ENCODE peak calls at places on chromosomes 4 and X, in six cellular contexts. One of them, this sample, is unnamed.

GRCh38 chr4:173990126-173990878 is 293.2 kb downstream of the FBXO8 start:
- DNase-seq in K562: no peak
- DNase-seq in H1: peak; percentile 17
- DNase-seq in HepG2: peak; percentile 15
- DNase-seq in GM12891: no peak
- DNase-seq in GM12878: no peak
- DNase-seq in this sample: no peak

GRCh38 chrX:40157228-40158035 is 59.7 kb upstream of the BCOR start:
- DNase-seq in HepG2: no peak
- DNase-seq in GM12891: no peak
- DNase-seq in GM12878: no peak
- DNase-seq in K562: no peak
- DNase-seq in H1: no peak
- DNase-seq in this sample: no peak

GRCh38 chrX:67922950-67923349 is 379.1 kb downstream of the AR start:
- DNase-seq in K562: no peak
- DNase-seq in GM12878: no peak
- DNase-seq in HepG2: no peak
- DNase-seq in GM12891: no peak
- DNase-seq in H1: no peak
- DNase-seq in this sample: no peak

GRCh38 chr4:39103291-39103690 is 41.3 kb downstream of the KLHL5 start:
- DNase-seq in K562: no peak
- DNase-seq in HepG2: no peak
- DNase-seq in GM12891: no peak
- DNase-seq in GM12878: no peak
- DNase-seq in H1: no peak
- DNase-seq in this sample: no peak

GRCh38 chr4:99885063-99885664 is 9.1 kb downstream of the LAMTOR3 start:
- DNase-seq in GM12891: no peak
- DNase-seq in HepG2: peak; percentile 21
- DNase-seq in GM12878: no peak
- DNase-seq in H1: no peak
- DNase-seq in K562: peak; percentile 27
- DNase-seq in this sample: no peak

GRCh38 chr4:150253416-150253815 is 175.2 kb downstream of the DCLK2 start:
- DNase-seq in K562: no peak
- DNase-seq in H1: no peak
- DNase-seq in GM12878: no peak
- DNase-seq in GM12891: no peak
- DNase-seq in HepG2: no peak
- DNase-seq in this sample: no peak

GRCh38 chr4:88010921-88011320 is 3.5 kb downstream of the PKD2 start:
- DNase-seq in GM12878: no peak
- DNase-seq in HepG2: no peak
- DNase-seq in GM12891: no peak
- DNase-seq in K562: no peak
- DNase-seq in H1: no peak
- DNase-seq in this sample: no peak

GRCh38 chrX:110509778-110510510 is 151.3 kb downstream of the RTL9 start:
- DNase-seq in H1: no peak
- DNase-seq in K562: no peak
- DNase-seq in GM12891: no peak
- DNase-seq in GM12878: no peak
- DNase-seq in HepG2: no peak
- DNase-seq in this sample: no peak

GRCh38 chrX:9940397-9940796 is 26.8 kb upstream of the CLDN34 start:
- DNase-seq in GM12891: no peak
- DNase-seq in H1: no peak
- DNase-seq in K562: no peak
- DNase-seq in GM12878: no peak
- DNase-seq in HepG2: no peak
- DNase-seq in this sample: no peak

GRCh38 chr4:100569196-100569595 is 51.4 kb upstream of the EMCN start:
- DNase-seq in H1: no peak
- DNase-seq in GM12878: no peak
- DNase-seq in K562: no peak
- DNase-seq in HepG2: no peak
- DNase-seq in GM12891: no peak
- DNase-seq in this sample: no peak

GRCh38 chr4:105471566-105472176 is 2.2 kb downstream of the PPA2 start:
- DNase-seq in H1: peak; percentile 27
- DNase-seq in GM12878: peak; percentile 66
- DNase-seq in GM12891: peak; percentile 33
- DNase-seq in HepG2: peak; percentile 75
- DNase-seq in K562: peak; percentile 70
- DNase-seq in this sample: peak; percentile 28

GRCh38 chr4:4270529-4270928 is 19.4 kb downstream of the LYAR start:
- DNase-seq in GM12878: no peak
- DNase-seq in H1: no peak
- DNase-seq in K562: no peak
- DNase-seq in HepG2: no peak
- DNase-seq in GM12891: no peak
- DNase-seq in this sample: no peak

DNA sequence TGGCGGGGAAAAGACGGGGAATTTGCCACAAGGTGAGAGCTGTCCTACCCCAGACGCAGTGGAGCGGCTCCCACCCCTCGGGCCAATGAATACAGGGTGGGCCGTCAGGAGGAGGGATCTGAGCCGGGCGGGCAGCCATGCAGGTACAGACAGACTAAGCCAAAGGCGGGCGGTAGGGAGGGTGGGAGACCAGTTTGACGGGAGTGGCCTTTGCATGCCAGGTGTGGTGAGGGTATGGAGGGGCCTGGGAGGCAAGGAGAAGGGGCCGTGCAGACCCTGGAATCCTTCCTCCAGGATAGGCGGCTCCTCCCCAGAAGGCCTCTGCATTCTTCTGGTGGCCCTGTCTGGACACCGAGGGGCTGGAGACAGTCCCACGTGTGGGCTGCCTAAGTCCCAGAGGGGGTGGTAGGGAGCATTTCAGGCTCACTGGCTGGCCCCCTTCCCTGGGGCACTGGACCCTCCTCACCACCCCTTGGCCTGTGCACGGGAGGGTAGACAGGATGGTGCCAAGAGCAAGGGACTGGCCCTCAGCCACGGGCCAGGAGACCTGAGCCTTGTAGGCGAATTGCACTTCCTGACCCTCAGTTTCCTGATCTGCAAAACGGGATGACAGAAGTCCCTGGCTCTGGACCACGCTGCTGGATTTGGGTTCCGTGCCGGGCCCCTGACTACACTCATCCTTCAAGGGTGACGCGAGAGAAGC is 2.8 kb downstream of the SH3BP2 start:
- DNase-seq in HepG2: no peak
- DNase-seq in GM12891: no peak
- DNase-seq in K562: no peak
- DNase-seq in GM12878: no peak
- DNase-seq in H1: no peak
- DNase-seq in this sample: no peak
- TF ChIP-seq TAF1 in HepG2: no peak
- TF ChIP-seq TAF1 in GM12891: no peak
- TF ChIP-seq TAF1 in K562: no peak
- TF ChIP-seq TAF1 in GM12878: no peak
- TF ChIP-seq TAF1 in H1: no peak
- TF ChIP-seq TAF1 in this sample: no peak

DNA sequence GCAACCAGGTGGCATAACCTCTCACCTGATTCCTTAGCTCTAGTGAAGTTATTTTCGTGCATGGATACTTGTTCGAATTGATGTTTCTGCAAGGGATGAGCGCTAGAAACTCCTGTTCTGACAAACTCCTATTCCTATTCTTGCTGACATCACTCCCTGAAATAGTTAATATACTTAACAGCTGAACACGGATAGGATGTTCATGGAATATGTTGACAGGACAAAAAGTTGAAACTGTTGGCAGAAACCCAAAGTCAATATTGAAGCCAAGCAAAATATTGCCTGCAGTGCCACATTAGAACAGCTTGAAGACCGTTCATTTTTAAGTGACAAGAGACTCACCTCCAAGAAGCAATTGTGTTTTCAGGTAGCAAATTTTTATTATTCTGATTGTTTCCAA is at the start of gene KLKB1:
- DNase-seq in K562: no peak
- DNase-seq in GM12878: no peak
- DNase-seq in H1: no peak
- DNase-seq in GM12891: no peak
- DNase-seq in HepG2: peak; percentile 64
- DNase-seq in this sample: no peak
- TF ChIP-seq POLR2AphosphoS5 in K562: no peak
- TF ChIP-seq POLR2AphosphoS5 in GM12878: no peak
- TF ChIP-seq POLR2AphosphoS5 in H1: no peak
- TF ChIP-seq POLR2AphosphoS5 in GM12891: no peak
- TF ChIP-seq POLR2AphosphoS5 in HepG2: no peak
- TF ChIP-seq POLR2AphosphoS5 in this sample: no peak

DNA sequence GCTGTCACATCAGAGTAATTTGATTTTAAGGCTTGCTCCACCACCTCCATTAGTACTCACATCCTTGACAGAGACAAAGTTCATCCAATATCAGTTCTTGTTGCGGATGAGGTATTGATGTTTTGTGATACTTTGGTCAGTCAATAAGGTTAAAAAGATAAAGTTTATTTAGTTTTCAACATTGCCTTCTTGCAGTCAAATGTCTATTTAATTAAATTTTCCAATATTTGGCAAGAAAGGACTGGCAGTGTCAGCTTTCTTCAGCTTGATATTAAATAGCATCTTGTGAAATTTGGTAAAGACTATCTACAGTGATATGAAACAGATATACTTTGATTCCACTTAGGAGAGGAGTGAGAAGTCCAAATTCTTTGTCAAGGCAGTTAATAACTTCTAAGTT is 493.4 kb downstream of the ADGRL3 start:
- DNase-seq in HepG2: no peak
- DNase-seq in K562: no peak
- DNase-seq in GM12891: no peak
- DNase-seq in GM12878: no peak
- DNase-seq in H1: no peak
- DNase-seq in this sample: no peak
- TF ChIP-seq POLR2A in HepG2: no peak
- TF ChIP-seq POLR2A in K562: no peak
- TF ChIP-seq POLR2A in GM12891: no peak
- TF ChIP-seq POLR2A in GM12878: no peak
- TF ChIP-seq POLR2A in H1: no peak
- TF ChIP-seq POLR2A in this sample: no peak

GRCh38 chr4:183872531-183872930 is 32.6 kb upstream of the STOX2 start:
- DNase-seq in K562: no peak
- DNase-seq in H1: no peak
- DNase-seq in GM12878: no peak
- DNase-seq in HepG2: no peak
- DNase-seq in GM12891: no peak
- DNase-seq in this sample: no peak
- TF ChIP-seq TAF1 in K562: no peak
- TF ChIP-seq TAF1 in H1: no peak
- TF ChIP-seq TAF1 in GM12878: no peak
- TF ChIP-seq TAF1 in HepG2: no peak
- TF ChIP-seq TAF1 in GM12891: no peak
- TF ChIP-seq TAF1 in this sample: no peak

GRCh38 chrX:49153467-49153866 is 9.1 kb upstream of the MAGIX start:
- DNase-seq in GM12878: no peak
- DNase-seq in H1: no peak
- DNase-seq in GM12891: no peak
- DNase-seq in K562: no peak
- DNase-seq in HepG2: no peak
- DNase-seq in this sample: no peak

GRCh38 chrX:49157194-49157593 is 5.4 kb upstream of the MAGIX start:
- DNase-seq in HepG2: no peak
- DNase-seq in K562: no peak
- DNase-seq in H1: no peak
- DNase-seq in GM12878: no peak
- DNase-seq in GM12891: no peak
- DNase-seq in this sample: no peak

GRCh38 chrX:49160908-49161307 is 1.6 kb upstream of the MAGIX start:
- DNase-seq in GM12891: no peak
- DNase-seq in GM12878: no peak
- DNase-seq in K562: no peak
- DNase-seq in H1: no peak
- DNase-seq in HepG2: no peak
- DNase-seq in this sample: no peak

GRCh38 chrX:49155243-49155899 is 7.2 kb upstream of the MAGIX start:
- DNase-seq in GM12878: no peak
- DNase-seq in K562: peak; percentile 62
- DNase-seq in GM12891: no peak
- DNase-seq in HepG2: no peak
- DNase-seq in H1: no peak
- DNase-seq in this sample: no peak

GRCh38 chrX:49155900-49156837 is 6.4 kb upstream of the MAGIX start:
- DNase-seq in GM12891: peak; percentile 70
- DNase-seq in K562: peak; percentile 89
- DNase-seq in GM12878: no peak
- DNase-seq in HepG2: no peak
- DNase-seq in H1: no peak
- DNase-seq in this sample: peak; percentile 78
- TF ChIP-seq POLR2AphosphoS5 in GM12891: no peak
- TF ChIP-seq POLR2AphosphoS5 in K562: no peak
- TF ChIP-seq POLR2AphosphoS5 in GM12878: peak; percentile 37
- TF ChIP-seq POLR2AphosphoS5 in HepG2: no peak
- TF ChIP-seq POLR2AphosphoS5 in H1: peak; percentile 34
- TF ChIP-seq POLR2AphosphoS5 in this sample: no peak

GRCh38 chr4:56530269-56531148 is 24.9 kb downstream of the ARL9 start:
- DNase-seq in H1: no peak
- DNase-seq in HepG2: peak; percentile 12
- DNase-seq in GM12878: no peak
- DNase-seq in GM12891: peak; percentile 58
- DNase-seq in K562: peak; percentile 99
- DNase-seq in this sample: peak; percentile 62

GRCh38 chr4:56531823-56532222 is 26.2 kb downstream of the ARL9 start:
- DNase-seq in H1: no peak
- DNase-seq in HepG2: no peak
- DNase-seq in K562: no peak
- DNase-seq in GM12878: no peak
- DNase-seq in GM12891: no peak
- DNase-seq in this sample: no peak

GRCh38 chr4:56535915-56536314 is 30.3 kb downstream of the ARL9 start:
- DNase-seq in HepG2: no peak
- DNase-seq in GM12878: no peak
- DNase-seq in K562: no peak
- DNase-seq in GM12891: no peak
- DNase-seq in H1: no peak
- DNase-seq in this sample: no peak

GRCh38 chr4:56532239-56532638 is 26.6 kb downstream of the ARL9 start:
- DNase-seq in GM12891: no peak
- DNase-seq in GM12878: no peak
- DNase-seq in H1: no peak
- DNase-seq in HepG2: no peak
- DNase-seq in K562: no peak
- DNase-seq in this sample: no peak

GRCh38 chr4:56531149-56531770 is 25.7 kb downstream of the ARL9 start:
- DNase-seq in H1: no peak
- DNase-seq in GM12878: no peak
- DNase-seq in GM12891: no peak
- DNase-seq in HepG2: no peak
- DNase-seq in K562: no peak
- DNase-seq in this sample: no peak
- TF ChIP-seq POLR2A in H1: no peak
- TF ChIP-seq POLR2A in GM12878: no peak
- TF ChIP-seq POLR2A in GM12891: no peak
- TF ChIP-seq POLR2A in HepG2: no peak
- TF ChIP-seq POLR2A in K562: no peak
- TF ChIP-seq POLR2A in this sample: no peak

This sample was measured in GM12892.